ENCODE peak calls at places on chromosomes 13 and 19, in ten cellular contexts. X is T-helper 2 cell; T is stimulated activated CD4-positive, alpha-beta T cell treated with anti-CD3 and anti-CD28 coated beads, Interleukin-15, amount 100 ng/mL, for 48 hours; K is GM04504; Z is sigmoid colon; U is activated B cell treated with CpG ODN at 0.5 μM for 24 hours; P is naive thymus-derived CD8-positive, alpha-beta T cell; Q is GM23248; W is activated CD4-positive, alpha-beta T cell treated with anti-CD3 and anti-CD28 coated beads, Interleukin-2, amount 50 U/mL, for 24 hours; C is PC-3. L is an unnamed sample.

GRCh38 chr19:799076-799881 is 2.0 kb downstream of the PTBP1 start:
- DNase-seq in Z (no peak), U (no peak), K (no peak), P (no peak), W (no peak), C (peak; percentile 26), X (no peak), Q (peak; percentile 70), T (no peak), L (no peak)

GRCh38 chr19:46979770-46980105 is 39.9 kb upstream of the NPAS1 start:
- DNase-seq in T (no peak), K (no peak), W (no peak), X (no peak), Z (no peak), U (no peak), Q (no peak), P (no peak), C (no peak), L (no peak)

GRCh38 chr19:54160182-54160811 is 776 bp upstream of the LENG1 start:
- DNase-seq in K (no peak), T (no peak), C (peak; percentile 43), Q (peak; percentile 77), U (no peak), X (no peak), P (no peak), W (no peak), Z (peak; percentile 74), L (no peak)

GRCh38 chr19:10868872-10869547 is 2.3 kb upstream of the CARM1 start:
- DNase-seq in Q (no peak), W (no peak), Z (no peak), K (no peak), U (no peak), P (no peak), X (no peak), C (no peak), T (no peak), L (no peak)

GRCh38 chr19:43799502-43800142 is 2.6 kb downstream of the LYPD5 start:
- DNase-seq in C (peak; percentile 32), T (no peak), X (no peak), K (no peak), Z (no peak), U (no peak), Q (no peak), W (no peak), P (no peak), L (no peak)

GRCh38 chr13:99968521-99969367 is 2.8 kb downstream of the ZIC5 start:
- DNase-seq in X (no peak), T (no peak), Q (peak; percentile 53), W (no peak), C (no peak), Z (peak; percentile 47), P (no peak), K (no peak), U (peak; percentile 18), L (no peak)

GRCh38 chr13:33353210-33353609 is 67.7 kb upstream of the STARD13 start:
- DNase-seq in Z (peak; percentile 78), C (no peak), T (no peak), U (peak; percentile 17), W (no peak), P (no peak), K (no peak), X (no peak), Q (no peak), L (no peak)

GRCh38 chr13:65600702-65601101 is 1629.4 kb downstream of the PCDH9 start:
- DNase-seq in Z (no peak), C (peak; percentile 59), P (no peak), W (no peak), Q (peak; percentile 17), X (no peak), U (no peak), K (no peak), T (no peak), L (no peak)

GRCh38 chr19:19119325-19120237 is 18.7 kb downstream of the TMEM161A start:
- DNase-seq in W (no peak), C (no peak), Q (no peak), U (no peak), Z (no peak), T (no peak), X (no peak), K (no peak), P (no peak), L (no peak)

GRCh38 chr13:110103026-110103425 is 203.9 kb downstream of the COL4A1 start:
- DNase-seq in C (no peak), Z (no peak), T (no peak), U (no peak), Q (no peak), K (no peak), W (no peak), X (no peak), P (no peak), L (no peak)

GRCh38 chr13:41019027-41019487 is at the start of gene ELF1:
- DNase-seq in W (no peak), P (peak; percentile 54), X (peak; percentile 15), U (peak; percentile 26), Q (peak; percentile 82), C (peak; percentile 78), Z (no peak), T (peak; percentile 25), K (peak; percentile 28), L (peak; percentile 78)

GRCh38 chr19:49363265-49364082 is at the start of gene DKKL1:
- DNase-seq in U (peak; percentile 94), T (peak; percentile 84), W (peak; percentile 45), Q (peak; percentile 97), X (peak; percentile 26), Z (peak; percentile 100), K (peak; percentile 99), C (peak; percentile 100), P (peak; percentile 60), L (peak; percentile 60)

GRCh38 chr19:13033244-13033643 is 38.0 kb downstream of the NFIX start:
- DNase-seq in C (peak; percentile 32), U (no peak), K (no peak), Z (no peak), Q (peak; percentile 48), T (no peak), W (no peak), X (no peak), P (no peak), L (peak; percentile 23)

GRCh38 chr19:49710372-49710951 is 19.5 kb downstream of the CPT1C start:
- DNase-seq in Z (no peak), W (no peak), K (no peak), C (peak; percentile 72), P (no peak), T (no peak), Q (peak; percentile 82), U (no peak), X (no peak), L (no peak)

GRCh38 chr13:49374585-49375290 is 69.1 kb downstream of the CAB39L start:
- DNase-seq in P (no peak), T (no peak), W (no peak), Z (no peak), C (peak; percentile 84), K (no peak), Q (peak; percentile 88), X (no peak), U (no peak), L (no peak)

L was measured in immature natural killer cell.